ENCODE peak calls at places on chromosomes 13 and 19, in nine cellular contexts. I is Peyer's patch, J is IMR-90, X is erythroblast, Q is uterus, W is tibial nerve, O is H54, K is H1, U is A549. G is an unnamed sample.

GRCh38 chr19:10295305-10295846 is 5.6 kb downstream of the ICAM5 start:
- DNase-seq in K (no peak), Q (no peak), U (no peak), X (peak), J (no peak), O (no peak), I (peak), W (no peak), G (peak)

GRCh38 chr19:6580313-6580712 is 10.6 kb downstream of the CD70 start:
- DNase-seq in W (no peak), I (no peak), O (peak), Q (no peak), X (no peak), U (peak), K (no peak), J (peak), G (no peak)

GRCh38 chr19:18058208-18059009 is 28.3 kb downstream of the IL12RB1 start:
- DNase-seq in W (peak), K (peak), I (peak), Q (peak), J (peak), O (peak), U (peak), X (peak), G (peak)

GRCh38 chr13:38687246-38688229 is 661 bp downstream of the FREM2 start:
- DNase-seq in K (no peak), O (no peak), W (no peak), J (no peak), X (no peak), U (no peak), I (no peak), Q (no peak), G (no peak)

GRCh38 chr13:110240943-110241342 is 66.0 kb downstream of the COL4A1 start:
- DNase-seq in W (no peak), I (no peak), U (no peak), K (no peak), J (no peak), O (no peak), Q (no peak), X (no peak), G (no peak)

GRCh38 chr13:63481334-63481733 is 2065.7 kb upstream of the PCDH20 start:
- DNase-seq in I (no peak), K (no peak), U (no peak), J (peak), X (no peak), O (no peak), Q (no peak), W (no peak), G (no peak)

GRCh38 chr19:49056101-49056901 is 1.2 kb downstream of the CGB7 start:
- DNase-seq in U (peak), X (peak), W (peak), J (peak), O (no peak), K (no peak), Q (peak), I (peak), G (peak)

GRCh38 chr13:66534561-66534960 is 695.6 kb downstream of the PCDH9 start:
- DNase-seq in O (no peak), X (no peak), W (no peak), U (no peak), J (peak), I (no peak), K (no peak), Q (no peak), G (no peak)

GRCh38 chr13:29865934-29866333 is 15.5 kb upstream of the UBL3 start:
- DNase-seq in W (no peak), O (no peak), X (no peak), U (no peak), J (no peak), K (no peak), Q (no peak), I (no peak), G (no peak)

GRCh38 chr19:33561261-33561660 is 39.7 kb upstream of the PEPD start:
- DNase-seq in I (no peak), W (no peak), O (no peak), Q (no peak), U (no peak), X (no peak), J (no peak), K (no peak), G (no peak)

GRCh38 chr13:98434060-98434459 is 142.8 kb downstream of the STK24 start:
- DNase-seq in K (no peak), O (no peak), X (no peak), W (no peak), U (no peak), J (no peak), I (no peak), Q (no peak), G (no peak)

GRCh38 chr13:98504371-98504963 is 72.4 kb downstream of the STK24 start:
- DNase-seq in J (no peak), Q (no peak), X (peak), U (no peak), K (no peak), I (no peak), W (no peak), O (no peak), G (no peak)

GRCh38 chr13:48334534-48335127 is 31.1 kb downstream of the RB1 start:
- DNase-seq in K (no peak), X (peak), U (peak), O (no peak), I (no peak), Q (no peak), W (no peak), J (peak), G (no peak)

GRCh38 chr19:47158879-47159509 is 28.4 kb downstream of the SAE1 start:
- DNase-seq in J (peak), Q (no peak), X (no peak), U (no peak), I (no peak), K (no peak), O (no peak), W (no peak), G (no peak)

GRCh38 chr13:24725379-24725778 is 38.6 kb upstream of the RNF17 start:
- DNase-seq in J (no peak), U (no peak), K (no peak), X (no peak), W (no peak), O (no peak), I (no peak), Q (no peak), G (no peak)

GRCh38 chr19:6232567-6232966 is 47.2 kb downstream of the MLLT1 start:
- DNase-seq in J (peak), Q (no peak), O (peak), I (no peak), U (no peak), W (no peak), X (no peak), K (no peak), G (no peak)

GRCh38 chr13:25899464-25899863 is 152.4 kb downstream of the SHISA2 start:
- DNase-seq in O (no peak), W (no peak), Q (no peak), U (no peak), I (no peak), K (no peak), X (no peak), J (no peak), G (no peak)

GRCh38 chr19:2337329-2337707 is 8.8 kb downstream of the SPPL2B start:
- DNase-seq in O (no peak), Q (peak), J (peak), X (no peak), W (peak), K (no peak), I (no peak), U (no peak), G (no peak)

GRCh38 chr19:54254195-54254906 is 2.7 kb downstream of the LILRB5 start:
- DNase-seq in O (no peak), I (peak), W (no peak), U (no peak), Q (no peak), J (no peak), K (no peak), X (no peak), G (no peak)

GRCh38 chr13:24162604-24163003 is 2.1 kb downstream of the SPATA13 start:
- DNase-seq in Q (no peak), X (no peak), W (no peak), J (no peak), I (no peak), O (no peak), U (no peak), K (no peak), G (no peak)

GRCh38 chr19:43476606-43477005 is 11.2 kb upstream of the LYPD3 start:
- DNase-seq in O (peak), U (no peak), W (no peak), Q (no peak), I (no peak), J (peak), X (no peak), K (no peak), G (no peak)

DNA sequence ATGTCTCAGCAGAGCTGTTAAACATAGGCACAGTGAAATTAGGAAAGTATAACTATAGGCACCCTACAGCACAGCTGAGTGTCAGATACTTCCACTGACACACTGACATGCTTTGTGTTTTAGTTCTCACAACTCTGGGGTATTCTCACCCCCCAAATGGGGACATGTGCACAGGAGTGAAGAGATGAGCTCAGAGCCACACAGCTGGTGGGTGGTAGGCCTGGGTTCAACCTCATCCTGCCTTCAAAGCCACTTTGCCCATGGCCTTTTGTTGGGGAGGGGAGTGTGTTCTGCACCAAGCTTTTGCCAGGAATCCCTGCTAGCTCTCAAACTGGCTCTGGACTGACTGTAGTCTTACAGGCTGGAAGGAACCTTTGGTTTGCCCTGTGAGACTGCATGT is 1.7 kb upstream of the SLC35E1 start:
- DNase-seq in X (no peak), I (no peak), Q (no peak), K (no peak), W (no peak), O (no peak), U (no peak), J (no peak), G (no peak)
- TF ChIP-seq POLR2A in X (no peak), I (no peak), Q (no peak), K (no peak), W (no peak), O (no peak), U (no peak), J (no peak), G (no peak)

GRCh38 chr19:12721656-12722565 is 1.8 kb downstream of the TNPO2 start:
- DNase-seq in J (peak), W (no peak), U (peak), X (peak), Q (peak), O (no peak), I (peak), K (peak), G (peak)
- TF ChIP-seq POLR2A in J (peak), W (no peak), U (no peak), X (no peak), Q (no peak), O (no peak), I (no peak), K (no peak), G (no peak)

DNA sequence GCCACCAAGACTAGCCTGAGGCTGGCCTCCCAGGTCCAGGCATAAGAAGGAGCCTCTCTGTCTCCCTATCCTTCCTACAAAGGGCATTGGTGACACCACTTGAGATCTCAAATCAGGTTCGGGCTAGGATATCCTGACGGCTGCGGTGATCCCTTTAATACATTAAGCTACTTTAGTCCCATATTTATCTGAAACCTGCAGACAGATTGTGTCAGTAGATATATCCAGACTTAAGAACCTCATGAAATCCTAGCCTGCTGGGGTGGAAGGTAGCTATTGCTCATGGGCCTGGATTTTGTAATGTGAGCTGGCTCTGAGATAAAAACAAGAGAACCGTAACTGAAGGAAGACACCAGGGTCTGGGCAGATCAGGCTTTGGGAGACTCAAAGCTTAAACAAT is 64.5 kb upstream of the SIAH3 start:
- DNase-seq in U (no peak), X (no peak), W (no peak), I (no peak), Q (no peak), O (no peak), J (no peak), K (no peak), G (no peak)
- TF ChIP-seq POLR2A in U (no peak), X (no peak), W (no peak), I (no peak), Q (no peak), O (no peak), J (no peak), K (no peak), G (no peak)

DNA sequence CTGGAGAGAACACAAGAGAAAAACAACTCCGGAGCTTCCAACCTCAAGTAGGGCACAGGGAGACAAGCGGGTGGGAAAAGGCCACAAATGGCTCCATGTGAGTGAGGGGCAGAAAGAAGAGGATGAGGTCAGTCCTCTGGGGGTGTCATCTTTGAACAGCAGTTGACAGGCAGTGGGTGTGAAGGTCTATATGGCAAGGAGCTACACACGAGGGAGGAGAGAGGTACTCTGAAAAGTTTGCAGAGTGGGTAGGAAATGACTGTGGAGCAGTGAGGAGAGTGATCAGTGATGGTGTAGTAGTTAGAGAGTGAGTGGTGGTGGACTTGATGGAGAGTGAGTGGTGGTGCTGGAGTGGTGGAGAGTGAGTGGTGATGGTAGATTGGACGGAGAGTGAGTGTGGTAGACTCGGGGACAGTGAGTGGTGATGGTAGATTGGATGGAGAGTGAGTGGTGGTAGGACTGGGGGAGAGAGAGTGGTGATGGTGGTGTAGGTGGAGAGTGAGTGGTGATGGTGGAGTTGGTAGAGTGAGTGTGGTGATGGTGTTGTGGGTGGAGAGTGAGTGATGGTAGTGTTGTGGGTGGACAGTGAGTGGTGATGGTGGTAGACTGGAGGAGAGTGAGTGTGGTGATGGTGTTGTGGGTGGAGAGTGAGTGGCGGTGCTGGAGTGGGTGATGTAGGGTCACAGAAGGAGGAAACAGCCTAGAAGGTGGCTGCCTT is 4.0 kb downstream of the TFDP1 start:
- DNase-seq in J (no peak), X (no peak), O (no peak), U (no peak), Q (no peak), K (no peak), I (peak), W (no peak), G (peak)
- TF ChIP-seq POLR2A in J (no peak), X (peak), O (no peak), U (no peak), Q (no peak), K (no peak), I (no peak), W (no peak), G (no peak)

DNA sequence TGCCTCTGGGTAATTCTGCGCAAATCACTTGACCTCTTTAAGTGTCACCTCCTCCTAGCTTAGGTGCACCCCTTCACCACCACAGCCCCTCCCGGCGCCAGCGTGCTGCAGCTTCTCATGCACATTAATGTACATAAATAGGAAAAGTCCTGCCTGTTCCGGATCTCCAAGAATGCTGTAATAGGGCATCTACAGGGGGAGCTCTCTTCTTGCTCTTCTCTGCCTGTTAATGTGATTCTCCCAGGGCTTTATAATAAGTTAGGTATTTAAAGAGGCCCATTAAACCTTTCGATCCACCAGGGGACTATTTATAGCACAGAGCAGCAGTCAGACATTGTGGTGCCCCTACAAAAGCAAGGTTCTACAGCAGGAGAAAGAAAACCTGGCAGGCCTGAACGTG is 35.3 kb downstream of the SOX1 start:
- DNase-seq in U (no peak), J (no peak), I (no peak), O (no peak), X (no peak), K (no peak), Q (no peak), W (no peak), G (no peak)
- TF ChIP-seq POLR2A in U (no peak), J (no peak), I (no peak), O (no peak), X (no peak), K (no peak), Q (no peak), W (no peak), G (no peak)

DNA sequence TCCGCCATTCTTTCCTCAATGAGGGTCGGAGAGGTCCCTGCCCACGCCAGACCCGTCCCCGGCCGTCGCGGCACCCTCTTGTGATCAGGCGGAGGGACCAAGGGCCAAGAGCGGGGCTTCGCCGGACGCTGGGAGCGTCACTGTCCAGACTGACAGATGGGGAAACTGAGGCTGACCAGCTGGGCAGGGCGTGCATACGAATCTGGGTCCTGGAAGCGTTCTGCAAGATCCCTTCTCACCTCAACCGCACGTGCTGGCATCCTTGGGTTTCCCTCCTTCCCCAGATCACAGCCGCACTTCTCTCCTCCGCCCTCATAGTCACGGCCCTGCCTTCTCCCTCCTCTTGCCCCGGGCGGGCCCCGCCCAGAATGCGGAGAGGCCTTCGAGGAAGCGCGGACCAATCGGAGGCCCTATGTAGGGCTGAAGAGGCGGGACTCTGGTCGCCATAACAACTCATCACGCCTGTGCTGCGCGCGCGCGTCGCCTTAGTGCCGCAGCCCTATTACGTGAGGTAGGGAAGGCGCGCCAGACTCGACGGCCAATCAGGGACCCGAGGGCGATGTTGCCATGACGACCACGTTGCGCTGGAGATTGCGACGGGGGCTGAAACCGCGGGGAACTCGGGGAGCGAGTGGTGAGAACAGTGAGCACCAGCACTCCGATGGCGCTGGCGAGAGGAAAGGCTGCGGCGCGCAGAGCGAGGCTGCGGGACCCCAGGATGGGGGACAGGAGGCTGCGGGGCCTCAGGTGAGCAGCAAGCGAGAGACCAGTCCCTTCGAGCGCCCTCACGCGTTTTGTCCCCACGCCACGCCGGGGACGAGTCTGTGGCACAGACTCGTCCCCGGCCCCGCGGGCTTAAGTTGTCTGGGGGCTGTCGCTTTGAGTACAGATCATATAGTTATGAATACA is 5.7 kb downstream of the RNF225 start:
- DNase-seq in K (peak), X (peak), Q (peak), J (peak), I (peak), U (peak), O (peak), W (peak), G (peak)
- TF ChIP-seq POLR2A in K (no peak), X (peak), Q (peak), J (peak), I (peak), U (peak), O (peak), W (peak), G (no peak)

DNA sequence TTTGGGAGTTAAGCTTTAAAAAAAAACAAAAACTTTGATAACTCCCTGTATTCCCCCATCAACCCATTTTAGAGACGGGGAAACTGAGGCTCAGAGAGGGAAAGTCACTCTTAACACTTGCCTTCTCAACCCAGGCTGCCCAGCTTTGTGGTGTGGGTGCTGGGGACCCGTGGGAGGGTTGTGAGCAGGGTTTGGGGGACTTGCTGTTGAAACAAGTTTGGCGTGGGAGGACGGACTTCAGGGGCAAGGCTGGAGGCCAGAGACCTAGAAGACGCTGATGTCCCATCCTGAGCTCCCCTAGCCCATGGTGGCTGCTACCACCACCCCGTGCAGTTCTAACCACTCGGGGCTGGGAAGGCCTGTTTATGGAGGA is 747 bp upstream of the CACTIN start:
- DNase-seq in K (no peak), I (no peak), J (no peak), X (no peak), U (no peak), Q (no peak), W (peak), O (no peak), G (no peak)
- TF ChIP-seq POLR2A in K (no peak), I (no peak), J (no peak), X (no peak), U (no peak), Q (no peak), W (no peak), O (no peak), G (no peak)

G was measured in stomach.